ENCODE peak calls at places on chromosomes 7 and 10, in five cellular contexts. One of them, this sample, is unnamed.

GRCh38 chr7:13055732-13056369 is 368.4 kb downstream of the ARL4A start:
- DNase-seq in neural progenitor cell: no peak
- DNase-seq in HCT116: no peak
- DNase-seq in GM23338: no peak
- DNase-seq in keratinocyte: no peak
- DNase-seq in this sample: no peak

GRCh38 chr7:14902589-14902963 is at the start of gene DGKB:
- DNase-seq in keratinocyte: no peak
- DNase-seq in GM23338: peak
- DNase-seq in HCT116: no peak
- DNase-seq in neural progenitor cell: peak
- DNase-seq in this sample: peak

GRCh38 chr10:46297406-46298204 is 10.8 kb downstream of the ANTXRL start:
- DNase-seq in HCT116: no peak
- DNase-seq in neural progenitor cell: no peak
- DNase-seq in keratinocyte: no peak
- DNase-seq in GM23338: no peak
- DNase-seq in this sample: no peak

GRCh38 chr10:12902135-12902572 is 99.4 kb downstream of the CCDC3 start:
- DNase-seq in keratinocyte: peak
- DNase-seq in HCT116: peak
- DNase-seq in GM23338: peak
- DNase-seq in neural progenitor cell: peak
- DNase-seq in this sample: peak

GRCh38 chr7:129277629-129278028 is 52.8 kb downstream of the AHCYL2 start:
- DNase-seq in keratinocyte: no peak
- DNase-seq in GM23338: no peak
- DNase-seq in neural progenitor cell: no peak
- DNase-seq in HCT116: no peak
- DNase-seq in this sample: no peak

GRCh38 chr10:1567152-1567551 is 170.2 kb downstream of the ADARB2 start:
- DNase-seq in keratinocyte: no peak
- DNase-seq in GM23338: no peak
- DNase-seq in neural progenitor cell: no peak
- DNase-seq in HCT116: no peak
- DNase-seq in this sample: no peak

GRCh38 chr7:45697576-45698136 is 123.5 kb downstream of the ADCY1 start:
- DNase-seq in HCT116: no peak
- DNase-seq in GM23338: no peak
- DNase-seq in keratinocyte: no peak
- DNase-seq in neural progenitor cell: no peak
- DNase-seq in this sample: peak

GRCh38 chr7:7770228-7770627 is 51.8 kb upstream of the RPA3 start:
- DNase-seq in GM23338: no peak
- DNase-seq in HCT116: no peak
- DNase-seq in neural progenitor cell: no peak
- DNase-seq in keratinocyte: no peak
- DNase-seq in this sample: peak

GRCh38 chr7:135742371-135742770 is 6.2 kb downstream of the FAM180A start:
- DNase-seq in GM23338: no peak
- DNase-seq in neural progenitor cell: no peak
- DNase-seq in HCT116: no peak
- DNase-seq in keratinocyte: no peak
- DNase-seq in this sample: no peak

GRCh38 chr7:135744938-135745701 is 3.5 kb downstream of the FAM180A start:
- DNase-seq in HCT116: peak
- DNase-seq in keratinocyte: peak
- DNase-seq in GM23338: no peak
- DNase-seq in neural progenitor cell: no peak
- DNase-seq in this sample: peak

GRCh38 chr7:135745702-135746312 is 2.8 kb downstream of the FAM180A start:
- DNase-seq in keratinocyte: peak
- DNase-seq in GM23338: no peak
- DNase-seq in neural progenitor cell: no peak
- DNase-seq in HCT116: peak
- DNase-seq in this sample: peak

GRCh38 chr7:135741905-135742304 is 6.7 kb downstream of the FAM180A start:
- DNase-seq in neural progenitor cell: no peak
- DNase-seq in GM23338: no peak
- DNase-seq in keratinocyte: no peak
- DNase-seq in HCT116: no peak
- DNase-seq in this sample: no peak

GRCh38 chr7:135743907-135744789 is 4.5 kb downstream of the FAM180A start:
- DNase-seq in neural progenitor cell: no peak
- DNase-seq in HCT116: no peak
- DNase-seq in keratinocyte: no peak
- DNase-seq in GM23338: no peak
- DNase-seq in this sample: peak
- H3K4me2 ChIP-seq in neural progenitor cell: no peak
- H3K4me2 ChIP-seq in HCT116: peak
- H3K4me2 ChIP-seq in keratinocyte: peak
- H3K4me2 ChIP-seq in GM23338: no peak
- H3K4me2 ChIP-seq in this sample: peak

GRCh38 chr7:157009170-157009777 is 1.2 kb downstream of the MNX1 start:
- DNase-seq in neural progenitor cell: peak
- DNase-seq in HCT116: no peak
- DNase-seq in keratinocyte: no peak
- DNase-seq in GM23338: no peak
- DNase-seq in this sample: no peak
- H3K4me3 ChIP-seq in neural progenitor cell: no peak
- H3K4me3 ChIP-seq in HCT116: peak
- H3K4me3 ChIP-seq in keratinocyte: no peak
- H3K4me3 ChIP-seq in GM23338: peak
- H3K4me3 ChIP-seq in this sample: no peak

GRCh38 chr7:1240296-1240820 is 7.7 kb downstream of the UNCX start:
- DNase-seq in GM23338: peak
- DNase-seq in HCT116: no peak
- DNase-seq in neural progenitor cell: peak
- DNase-seq in keratinocyte: no peak
- DNase-seq in this sample: no peak

GRCh38 chr7:1239455-1240295 is 7.0 kb downstream of the UNCX start:
- DNase-seq in neural progenitor cell: peak
- DNase-seq in GM23338: peak
- DNase-seq in HCT116: no peak
- DNase-seq in keratinocyte: no peak
- DNase-seq in this sample: no peak

GRCh38 chr7:1236831-1237701 is 4.4 kb downstream of the UNCX start:
- DNase-seq in neural progenitor cell: peak
- DNase-seq in keratinocyte: no peak
- DNase-seq in HCT116: no peak
- DNase-seq in GM23338: peak
- DNase-seq in this sample: no peak

GRCh38 chr7:1237704-1238255 is 5.1 kb downstream of the UNCX start:
- DNase-seq in neural progenitor cell: peak
- DNase-seq in keratinocyte: no peak
- DNase-seq in GM23338: no peak
- DNase-seq in HCT116: no peak
- DNase-seq in this sample: no peak

DNA sequence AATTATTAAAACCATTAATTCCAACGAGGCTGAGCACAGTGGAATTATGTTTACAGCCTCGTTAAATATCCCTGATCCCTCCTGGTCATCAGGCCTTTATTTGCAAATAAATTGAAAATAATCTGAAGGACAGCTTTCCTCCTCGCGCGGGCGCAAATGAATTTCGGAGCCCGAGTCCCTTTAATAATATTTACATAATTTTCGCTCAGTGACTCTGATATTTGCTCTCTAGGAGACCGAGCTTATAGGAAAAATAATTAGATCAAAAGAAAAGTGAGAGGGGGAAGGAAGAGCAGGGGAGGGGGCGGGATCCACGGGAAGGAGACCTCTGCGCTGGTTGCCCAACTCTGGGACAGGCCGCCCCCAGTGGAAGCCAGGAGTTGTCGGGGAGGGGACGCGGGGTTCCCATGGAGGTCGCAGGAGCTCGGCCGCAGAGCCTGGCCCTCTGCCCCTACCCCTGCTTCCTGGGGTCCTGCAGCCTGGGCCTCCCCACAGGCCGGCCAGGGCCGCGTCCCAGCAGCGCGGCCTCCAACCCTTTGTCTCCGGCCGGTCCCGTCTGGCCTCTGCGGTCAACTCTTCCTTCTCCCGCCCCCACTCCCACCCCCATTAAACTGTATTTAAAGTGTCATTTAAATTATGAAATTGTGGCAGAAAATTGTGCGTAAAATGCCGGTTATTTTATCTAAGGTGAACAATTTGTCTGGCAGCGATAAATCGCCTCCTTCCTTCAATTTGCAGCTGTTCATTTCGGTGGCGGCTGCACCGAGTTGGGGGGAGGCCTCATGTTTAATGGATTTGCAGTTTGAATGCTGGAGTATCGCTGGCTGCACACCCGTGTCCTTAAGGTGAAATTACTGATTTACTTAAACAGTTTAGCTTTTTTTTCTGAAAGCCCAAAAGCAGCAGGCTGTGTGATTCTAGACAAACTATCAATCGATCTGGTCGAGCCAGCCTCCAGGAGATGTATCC is 6.0 kb downstream of the UNCX start:
- DNase-seq in HCT116: no peak
- DNase-seq in neural progenitor cell: peak
- DNase-seq in GM23338: peak
- DNase-seq in keratinocyte: no peak
- DNase-seq in this sample: no peak
- TF ChIP-seq EZH2 in HCT116: no peak
- TF ChIP-seq EZH2 in neural progenitor cell: peak
- TF ChIP-seq EZH2 in GM23338: peak
- TF ChIP-seq EZH2 in keratinocyte: peak
- TF ChIP-seq EZH2 in this sample: no peak

GRCh38 chr10:79084012-79084971 is 15.5 kb downstream of the ZMIZ1 start:
- DNase-seq in GM23338: peak
- DNase-seq in keratinocyte: no peak
- DNase-seq in neural progenitor cell: no peak
- DNase-seq in HCT116: no peak
- DNase-seq in this sample: peak

GRCh38 chr10:79084972-79085597 is 16.3 kb downstream of the ZMIZ1 start:
- DNase-seq in GM23338: no peak
- DNase-seq in keratinocyte: no peak
- DNase-seq in neural progenitor cell: no peak
- DNase-seq in HCT116: no peak
- DNase-seq in this sample: no peak

GRCh38 chr10:79081353-79082034 is 12.7 kb downstream of the ZMIZ1 start:
- DNase-seq in neural progenitor cell: no peak
- DNase-seq in HCT116: no peak
- DNase-seq in keratinocyte: no peak
- DNase-seq in GM23338: no peak
- DNase-seq in this sample: peak

GRCh38 chr10:79082035-79082373 is 13.2 kb downstream of the ZMIZ1 start:
- DNase-seq in GM23338: no peak
- DNase-seq in HCT116: no peak
- DNase-seq in keratinocyte: no peak
- DNase-seq in neural progenitor cell: no peak
- DNase-seq in this sample: no peak

GRCh38 chr10:79082631-79083581 is 14.1 kb downstream of the ZMIZ1 start:
- DNase-seq in HCT116: no peak
- DNase-seq in neural progenitor cell: no peak
- DNase-seq in GM23338: no peak
- DNase-seq in keratinocyte: no peak
- DNase-seq in this sample: no peak
- H3K4me2 ChIP-seq in HCT116: peak
- H3K4me2 ChIP-seq in neural progenitor cell: no peak
- H3K4me2 ChIP-seq in GM23338: no peak
- H3K4me2 ChIP-seq in keratinocyte: no peak
- H3K4me2 ChIP-seq in this sample: no peak

GRCh38 chr7:35468606-35469005 is 214.7 kb upstream of the TBX20 start:
- DNase-seq in neural progenitor cell: no peak
- DNase-seq in HCT116: no peak
- DNase-seq in GM23338: no peak
- DNase-seq in keratinocyte: no peak
- DNase-seq in this sample: no peak

GRCh38 chr7:35465791-35466336 is 212.0 kb upstream of the TBX20 start:
- DNase-seq in keratinocyte: no peak
- DNase-seq in neural progenitor cell: no peak
- DNase-seq in GM23338: no peak
- DNase-seq in HCT116: no peak
- DNase-seq in this sample: no peak

GRCh38 chr7:35463751-35464150 is 209.9 kb upstream of the TBX20 start:
- DNase-seq in keratinocyte: no peak
- DNase-seq in HCT116: no peak
- DNase-seq in neural progenitor cell: no peak
- DNase-seq in GM23338: no peak
- DNase-seq in this sample: no peak

GRCh38 chr7:35467456-35467978 is 213.6 kb upstream of the TBX20 start:
- DNase-seq in GM23338: no peak
- DNase-seq in neural progenitor cell: no peak
- DNase-seq in keratinocyte: no peak
- DNase-seq in HCT116: peak
- DNase-seq in this sample: no peak

DNA sequence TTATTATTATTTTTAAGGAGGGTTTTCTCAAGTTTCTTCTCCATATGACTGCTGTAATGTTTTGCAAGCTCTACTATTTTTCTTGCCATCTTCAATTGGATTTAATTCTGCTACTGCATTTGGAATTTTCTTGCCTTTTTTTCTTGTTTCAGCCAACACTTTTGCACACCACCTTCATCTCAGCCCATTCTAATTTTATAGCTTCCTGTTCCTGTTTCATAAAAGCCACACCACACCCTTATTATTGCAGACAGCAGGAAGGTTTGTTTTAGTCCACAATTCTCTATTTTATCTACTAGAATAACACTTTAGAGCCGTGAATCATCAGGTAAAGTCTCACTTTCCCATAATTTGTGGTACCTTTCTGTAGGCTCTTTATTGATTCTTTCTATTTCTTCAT is 209.3 kb upstream of the TBX20 start:
- DNase-seq in HCT116: no peak
- DNase-seq in neural progenitor cell: no peak
- DNase-seq in GM23338: no peak
- DNase-seq in keratinocyte: no peak
- DNase-seq in this sample: no peak
- H3K4me3 ChIP-seq in HCT116: no peak
- H3K4me3 ChIP-seq in neural progenitor cell: no peak
- H3K4me3 ChIP-seq in GM23338: no peak
- H3K4me3 ChIP-seq in keratinocyte: no peak
- H3K4me3 ChIP-seq in this sample: no peak

This sample was measured in fibroblast of lung.